ENCODE peak calls at places on chromosome 1, in seven cellular contexts. Z, D, E, W, C, Q and X are unnamed samples.
A peak's percentile ranks its signal among the peaks of the same experiment; 100 is the strongest.

GRCh38 chr1:183570451-183570850 is 19.8 kb downstream of the NCF2 start:
- ATAC-seq in D (no peak), W (no peak), Q (no peak), C (no peak), Z (no peak), E (no peak), X (no peak)

GRCh38 chr1:224700915-224701531 is 84.9 kb downstream of the CNIH3 start:
- ATAC-seq in W (no peak), D (peak; percentile 36), C (no peak), Q (peak; percentile 89), E (peak; percentile 56), Z (peak; percentile 12), X (no peak)

GRCh38 chr1:30615076-30615795 is 108.1 kb downstream of the MATN1 start:
- ATAC-seq in Q (no peak), D (no peak), Z (no peak), E (no peak), C (no peak), W (no peak), X (no peak)

GRCh38 chr1:184296466-184297243 is 90.2 kb upstream of the C1orf21 start:
- ATAC-seq in E (peak; percentile 38), Q (no peak), Z (peak; percentile 78), D (no peak), C (no peak), W (peak; percentile 85), X (peak; percentile 67)

GRCh38 chr1:29145739-29146437 is 22.2 kb upstream of the TMEM200B start:
- ATAC-seq in Z (no peak), Q (no peak), E (peak; percentile 68), W (peak; percentile 68), D (peak; percentile 91), C (no peak), X (no peak)

GRCh38 chr1:109783436-109783835 is 19.7 kb upstream of the EPS8L3 start:
- ATAC-seq in D (peak; percentile 72), Z (peak; percentile 36), Q (no peak), W (peak; percentile 58), E (peak; percentile 47), C (no peak), X (peak; percentile 46)

GRCh38 chr1:33000427-33001026 is 35.9 kb upstream of the RNF19B start:
- ATAC-seq in Q (no peak), C (no peak), W (no peak), Z (no peak), D (no peak), E (no peak), X (no peak)

GRCh38 chr1:27789511-27790154 is 16.6 kb downstream of the STX12 start:
- ATAC-seq in Z (peak; percentile 82), W (peak; percentile 59), C (no peak), Q (no peak), D (no peak), E (no peak), X (peak; percentile 77)

GRCh38 chr1:54260810-54261209 is 60.8 kb downstream of the MRPL37 start:
- ATAC-seq in C (no peak), E (no peak), W (no peak), Z (no peak), Q (no peak), D (no peak), X (no peak)

GRCh38 chr1:169694304-169694703 is 17.1 kb downstream of the SELL start:
- ATAC-seq in Z (no peak), W (no peak), Q (peak; percentile 51), C (peak; percentile 59), D (no peak), E (no peak), X (no peak)

GRCh38 chr1:30652151-30652915 is 71.1 kb downstream of the MATN1 start:
- ATAC-seq in Q (no peak), D (no peak), C (no peak), Z (no peak), W (peak; percentile 36), E (no peak), X (no peak)

GRCh38 chr1:94807742-94808491 is 12.2 kb upstream of the SLC44A3 start:
- ATAC-seq in Q (no peak), C (no peak), Z (no peak), E (peak; percentile 61), D (no peak), W (no peak), X (no peak)

GRCh38 chr1:156108664-156109241 is 5.8 kb upstream of the LMNA start:
- ATAC-seq in D (no peak), Q (no peak), C (no peak), E (no peak), W (no peak), Z (no peak), X (no peak)

GRCh38 chr1:117857434-117857833 is 72.0 kb downstream of the GDAP2 start:
- ATAC-seq in D (no peak), Q (no peak), Z (no peak), C (no peak), W (peak; percentile 80), E (no peak), X (no peak)

GRCh38 chr1:203028067-203028783 is 1.9 kb downstream of the PPFIA4 start:
- ATAC-seq in W (no peak), Z (no peak), D (no peak), Q (no peak), C (no peak), E (no peak), X (no peak)

GRCh38 chr1:89688607-89689006 is 55.7 kb downstream of the LRRC8C start:
- ATAC-seq in Z (no peak), Q (no peak), E (no peak), W (no peak), C (no peak), D (no peak), X (no peak)

GRCh38 chr1:231190456-231190855 is 28.6 kb downstream of the TRIM67 start:
- ATAC-seq in C (no peak), D (no peak), W (no peak), E (no peak), Z (no peak), Q (no peak), X (no peak)

GRCh38 chr1:169053196-169053595 is 53.3 kb upstream of the ATP1B1 start:
- ATAC-seq in W (no peak), C (no peak), Q (no peak), Z (no peak), E (no peak), D (no peak), X (no peak)

GRCh38 chr1:17635811-17636210 is 96.3 kb downstream of the ARHGEF10L start:
- ATAC-seq in E (no peak), Z (peak; percentile 78), Q (peak; percentile 79), W (no peak), D (no peak), C (no peak), X (peak; percentile 72)

GRCh38 chr1:161172776-161173376 is 4.4 kb downstream of the B4GALT3 start:
- ATAC-seq in C (no peak), E (peak; percentile 52), D (no peak), Q (no peak), W (no peak), Z (no peak), X (peak; percentile 40)

GRCh38 chr1:70431874-70432273 is 20.8 kb downstream of the CTH start:
- ATAC-seq in C (no peak), E (no peak), W (peak; percentile 50), D (no peak), Z (no peak), Q (no peak), X (no peak)

GRCh38 chr1:231734417-231734816 is 107.8 kb downstream of the DISC1 start:
- ATAC-seq in Z (no peak), W (no peak), C (no peak), D (no peak), Q (no peak), E (no peak), X (peak; percentile 36)

GRCh38 chr1:100995196-100995983 is 30.2 kb downstream of the DPH5 start:
- ATAC-seq in E (peak; percentile 80), C (peak; percentile 43), W (no peak), Z (no peak), Q (no peak), D (no peak), X (no peak)

GRCh38 chr1:98049370-98050115 is 128.7 kb upstream of the DPYD start:
- ATAC-seq in C (no peak), W (no peak), Q (no peak), D (no peak), Z (no peak), E (no peak), X (no peak)
- H3K27ac ChIP-seq in C (no peak overlapping the region), W (no peak overlapping the region), Q (no peak overlapping the region), D (no peak overlapping the region), Z (no peak overlapping the region), E (no peak overlapping the region), X (no peak overlapping the region)

GRCh38 chr1:53083636-53084588 is 21.9 kb downstream of the PODN start:
- ATAC-seq in W (no peak), C (no peak), Z (no peak), Q (no peak), E (no peak), D (no peak), X (no peak)
- H3K27ac ChIP-seq in W (no peak overlapping the region), C (no peak overlapping the region), Z (no peak overlapping the region), Q (no peak overlapping the region), E (no peak overlapping the region), D (no peak overlapping the region), X (peak overlapping the region; percentile 32)

GRCh38 chr1:229579101-229579651 is 20.7 kb upstream of the ABCB10 start:
- ATAC-seq in W (no peak), D (no peak), Z (peak; percentile 69), Q (peak; percentile 93), C (no peak), E (peak; percentile 70), X (no peak)
- H3K27ac ChIP-seq in W (no peak overlapping the region), D (no peak overlapping the region), Z (no peak overlapping the region), Q (no peak overlapping the region), C (no peak overlapping the region), E (no peak overlapping the region), X (peak overlapping the region; percentile 71)

GRCh38 chr1:167090289-167090942 is at the start of gene GPA33:
- ATAC-seq in C (peak; percentile 97), D (no peak), Q (peak; percentile 76), Z (peak; percentile 75), W (no peak), E (no peak), X (peak; percentile 43)

GRCh38 chr1:167084739-167085138 is 5.4 kb downstream of the GPA33 start:
- ATAC-seq in D (no peak), Z (no peak), Q (peak; percentile 33), E (no peak), W (no peak), C (no peak), X (no peak)

GRCh38 chr1:167092653-167093052 is 1.2 kb upstream of the STYXL2 start:
- ATAC-seq in E (no peak), D (no peak), Q (no peak), C (no peak), Z (no peak), W (no peak), X (no peak)

GRCh38 chr1:167086033-167086432 is 4.1 kb downstream of the GPA33 start:
- ATAC-seq in Z (no peak), D (no peak), W (no peak), Q (no peak), C (no peak), E (no peak), X (no peak)

DNA sequence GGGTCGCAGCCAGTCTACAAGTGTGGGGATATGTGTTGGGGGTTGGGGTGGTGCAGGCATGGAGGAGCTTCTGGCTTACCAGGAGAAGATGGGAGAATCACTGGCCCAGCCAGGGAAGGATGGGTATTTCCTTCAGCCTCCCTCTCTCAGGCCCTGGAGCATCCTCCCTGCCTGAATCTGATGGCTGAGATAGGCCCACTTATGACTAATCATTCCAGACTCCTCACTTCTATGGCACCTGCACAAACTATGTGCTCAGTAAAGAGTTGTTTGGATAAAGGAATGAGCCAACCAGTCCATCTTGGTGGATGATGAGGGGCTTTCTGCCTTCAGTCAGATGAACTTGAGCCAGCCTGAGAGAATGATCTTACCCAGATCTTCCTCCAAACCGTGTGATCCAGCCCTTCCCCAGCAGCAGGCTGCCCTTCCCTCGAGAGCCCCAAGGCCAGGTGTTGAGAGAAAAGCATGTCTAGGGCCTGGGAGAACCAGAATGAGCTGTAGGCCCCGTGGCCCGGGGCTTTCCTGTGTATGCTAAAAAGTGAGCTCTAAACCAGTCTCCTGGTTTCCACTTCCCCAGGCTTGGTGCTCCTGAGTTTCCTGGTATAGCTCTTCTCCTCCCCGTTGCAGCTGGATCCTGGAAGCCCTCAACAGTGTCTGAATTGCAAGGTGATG is 1.3 kb downstream of the GPA33 start:
- ATAC-seq in C (no peak), W (no peak), E (no peak), Q (no peak), Z (no peak), D (no peak), X (no peak)
- H3K27ac ChIP-seq in C (peak overlapping the region; percentile 82), W (no peak overlapping the region), E (no peak overlapping the region), Q (no peak overlapping the region), Z (no peak overlapping the region), D (no peak overlapping the region), X (no peak overlapping the region)